ENCODE peak calls at places on chromosomes 6 and 20, in seven cellular contexts. One of them, this sample, is unnamed.

GRCh38 chr6:158713469-158713868 is 63.6 kb downstream of the SYTL3 start:
- DNase-seq in brain microvascular endothelial cell: no peak
- DNase-seq in CD4-positive, alpha-beta memory T cell: no peak
- DNase-seq in mammary epithelial cell: no peak
- DNase-seq in stomach: no peak
- DNase-seq in hepatocyte: no peak
- DNase-seq in esophagus squamous epithelium: no peak
- DNase-seq in this sample: no peak

GRCh38 chr6:12339808-12340487 is 49.8 kb downstream of the EDN1 start:
- DNase-seq in brain microvascular endothelial cell: no peak
- DNase-seq in CD4-positive, alpha-beta memory T cell: no peak
- DNase-seq in mammary epithelial cell: no peak
- DNase-seq in stomach: no peak
- DNase-seq in hepatocyte: no peak
- DNase-seq in esophagus squamous epithelium: no peak
- DNase-seq in this sample: no peak

GRCh38 chr20:46229478-46229877 is 78.8 kb downstream of the CDH22 start:
- DNase-seq in brain microvascular endothelial cell: no peak
- DNase-seq in CD4-positive, alpha-beta memory T cell: no peak
- DNase-seq in mammary epithelial cell: no peak
- DNase-seq in stomach: no peak
- DNase-seq in hepatocyte: no peak
- DNase-seq in esophagus squamous epithelium: no peak
- DNase-seq in this sample: no peak

GRCh38 chr6:118542184-118542952 is 5.7 kb upstream of the PLN start:
- DNase-seq in brain microvascular endothelial cell: peak; percentile 17
- DNase-seq in CD4-positive, alpha-beta memory T cell: no peak
- DNase-seq in mammary epithelial cell: peak; percentile 78
- DNase-seq in stomach: no peak
- DNase-seq in hepatocyte: no peak
- DNase-seq in esophagus squamous epithelium: no peak
- DNase-seq in this sample: no peak

GRCh38 chr6:44262467-44263356 is 2.6 kb downstream of the NFKBIE start:
- DNase-seq in brain microvascular endothelial cell: no peak
- DNase-seq in CD4-positive, alpha-beta memory T cell: peak; percentile 51
- DNase-seq in mammary epithelial cell: no peak
- DNase-seq in stomach: no peak
- DNase-seq in hepatocyte: no peak
- DNase-seq in esophagus squamous epithelium: no peak
- DNase-seq in this sample: no peak

GRCh38 chr6:73798592-73798991 is 102.6 kb downstream of the CD109 start:
- DNase-seq in brain microvascular endothelial cell: peak; percentile 93
- DNase-seq in CD4-positive, alpha-beta memory T cell: no peak
- DNase-seq in mammary epithelial cell: peak; percentile 85
- DNase-seq in stomach: no peak
- DNase-seq in hepatocyte: peak; percentile 59
- DNase-seq in esophagus squamous epithelium: no peak
- DNase-seq in this sample: no peak

GRCh38 chr6:5094327-5094726 is 9.2 kb downstream of the PPP1R3G start:
- DNase-seq in brain microvascular endothelial cell: peak; percentile 86
- DNase-seq in CD4-positive, alpha-beta memory T cell: no peak
- DNase-seq in mammary epithelial cell: peak; percentile 71
- DNase-seq in stomach: no peak
- DNase-seq in hepatocyte: no peak
- DNase-seq in esophagus squamous epithelium: no peak
- DNase-seq in this sample: no peak

GRCh38 chr20:63974402-63975200 is 4.8 kb downstream of the SAMD10 start:
- DNase-seq in brain microvascular endothelial cell: no peak
- DNase-seq in CD4-positive, alpha-beta memory T cell: no peak
- DNase-seq in mammary epithelial cell: no peak
- DNase-seq in stomach: peak; percentile 64
- DNase-seq in hepatocyte: peak; percentile 11
- DNase-seq in esophagus squamous epithelium: no peak
- DNase-seq in this sample: no peak

GRCh38 chr20:62754122-62754990 is 41.9 kb upstream of the MRGBP start:
- DNase-seq in brain microvascular endothelial cell: no peak
- DNase-seq in CD4-positive, alpha-beta memory T cell: no peak
- DNase-seq in mammary epithelial cell: peak; percentile 25
- DNase-seq in stomach: no peak
- DNase-seq in hepatocyte: no peak
- DNase-seq in esophagus squamous epithelium: no peak
- DNase-seq in this sample: peak; percentile 12

GRCh38 chr6:26250806-26251075 is 114.3 kb upstream of the BTN3A2 start:
- DNase-seq in brain microvascular endothelial cell: peak; percentile 46
- DNase-seq in CD4-positive, alpha-beta memory T cell: peak; percentile 69
- DNase-seq in mammary epithelial cell: no peak
- DNase-seq in stomach: no peak
- DNase-seq in hepatocyte: no peak
- DNase-seq in esophagus squamous epithelium: no peak
- DNase-seq in this sample: no peak

GRCh38 chr20:34562643-34563042 is 4.1 kb downstream of the MAP1LC3A start:
- DNase-seq in brain microvascular endothelial cell: no peak
- DNase-seq in CD4-positive, alpha-beta memory T cell: no peak
- DNase-seq in mammary epithelial cell: no peak
- DNase-seq in stomach: no peak
- DNase-seq in hepatocyte: no peak
- DNase-seq in esophagus squamous epithelium: no peak
- DNase-seq in this sample: no peak

GRCh38 chr6:141169419-141169818 is 963.3 kb upstream of the GJE1 start:
- DNase-seq in brain microvascular endothelial cell: peak; percentile 81
- DNase-seq in CD4-positive, alpha-beta memory T cell: no peak
- DNase-seq in mammary epithelial cell: no peak
- DNase-seq in stomach: no peak
- DNase-seq in hepatocyte: no peak
- DNase-seq in esophagus squamous epithelium: no peak
- DNase-seq in this sample: no peak

GRCh38 chr20:32354592-32355416 is 3.3 kb upstream of the ASXL1 start:
- DNase-seq in brain microvascular endothelial cell: peak; percentile 74
- DNase-seq in CD4-positive, alpha-beta memory T cell: no peak
- DNase-seq in mammary epithelial cell: peak; percentile 54
- DNase-seq in stomach: no peak
- DNase-seq in hepatocyte: peak; percentile 58
- DNase-seq in esophagus squamous epithelium: no peak
- DNase-seq in this sample: no peak

GRCh38 chr20:45863543-45864470 is 6.4 kb downstream of the ZSWIM3 start:
- DNase-seq in brain microvascular endothelial cell: no peak
- DNase-seq in CD4-positive, alpha-beta memory T cell: no peak
- DNase-seq in mammary epithelial cell: no peak
- DNase-seq in stomach: no peak
- DNase-seq in hepatocyte: peak; percentile 46
- DNase-seq in esophagus squamous epithelium: no peak
- DNase-seq in this sample: no peak

GRCh38 chr6:15044948-15045347 is 200.9 kb upstream of the JARID2 start:
- DNase-seq in brain microvascular endothelial cell: no peak
- DNase-seq in CD4-positive, alpha-beta memory T cell: no peak
- DNase-seq in mammary epithelial cell: no peak
- DNase-seq in stomach: no peak
- DNase-seq in hepatocyte: no peak
- DNase-seq in esophagus squamous epithelium: no peak
- DNase-seq in this sample: no peak

GRCh38 chr6:15044146-15044882 is 201.6 kb upstream of the JARID2 start:
- DNase-seq in brain microvascular endothelial cell: no peak
- DNase-seq in CD4-positive, alpha-beta memory T cell: no peak
- DNase-seq in mammary epithelial cell: no peak
- DNase-seq in stomach: no peak
- DNase-seq in hepatocyte: no peak
- DNase-seq in esophagus squamous epithelium: no peak
- DNase-seq in this sample: no peak

GRCh38 chr6:15042938-15043337 is 202.9 kb upstream of the JARID2 start:
- DNase-seq in brain microvascular endothelial cell: no peak
- DNase-seq in CD4-positive, alpha-beta memory T cell: no peak
- DNase-seq in mammary epithelial cell: no peak
- DNase-seq in stomach: no peak
- DNase-seq in hepatocyte: no peak
- DNase-seq in esophagus squamous epithelium: no peak
- DNase-seq in this sample: no peak

DNA sequence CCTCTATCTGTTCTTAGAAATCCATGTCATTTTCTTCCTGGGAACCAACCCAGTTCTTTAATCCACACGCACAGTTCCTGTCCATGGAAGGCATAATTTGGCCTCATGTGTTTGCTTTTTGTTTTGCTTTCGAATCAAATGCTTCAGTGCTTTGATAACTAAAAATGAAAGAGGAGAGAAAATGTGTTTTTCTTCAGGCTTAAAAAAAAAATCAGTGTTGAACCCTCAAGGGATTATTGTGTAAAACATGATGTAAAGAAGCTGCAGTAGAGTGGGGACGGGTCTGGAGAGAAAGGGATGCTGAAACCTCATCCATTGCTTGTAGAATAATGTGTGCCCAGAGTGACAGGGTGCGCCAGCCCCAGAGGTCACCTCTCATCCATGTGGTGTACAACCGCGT is 197.5 kb upstream of the JARID2 start:
- DNase-seq in brain microvascular endothelial cell: no peak
- DNase-seq in CD4-positive, alpha-beta memory T cell: no peak
- DNase-seq in mammary epithelial cell: no peak
- DNase-seq in stomach: no peak
- DNase-seq in hepatocyte: no peak
- DNase-seq in esophagus squamous epithelium: no peak
- DNase-seq in this sample: no peak
- H3K27ac ChIP-seq in brain microvascular endothelial cell: no peak overlapping the region
- H3K27ac ChIP-seq in CD4-positive, alpha-beta memory T cell: no peak overlapping the region
- H3K27ac ChIP-seq in mammary epithelial cell: no peak overlapping the region
- H3K27ac ChIP-seq in stomach: no peak overlapping the region
- H3K27ac ChIP-seq in hepatocyte: no peak overlapping the region
- H3K27ac ChIP-seq in esophagus squamous epithelium: no peak overlapping the region
- H3K27ac ChIP-seq in this sample: no peak overlapping the region

DNA sequence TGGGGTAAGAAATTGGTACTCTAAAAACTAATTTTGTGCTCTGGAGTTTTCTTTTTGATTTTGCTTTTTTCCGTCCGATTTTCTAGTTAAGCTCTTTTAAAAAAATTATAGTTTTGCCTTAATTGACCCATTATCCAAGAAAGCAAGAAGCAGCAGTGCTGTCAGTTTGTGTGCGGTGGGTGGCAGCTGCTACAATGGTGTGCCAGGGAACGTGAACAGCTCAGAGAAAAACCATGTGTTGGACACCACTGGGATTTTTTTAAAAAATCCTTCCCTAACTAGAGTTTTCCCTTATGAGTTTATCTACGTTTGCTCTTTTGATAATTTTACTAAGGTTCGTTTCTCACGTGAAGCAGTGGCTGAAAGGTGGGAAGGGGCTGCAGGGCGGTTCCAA is 8.0 kb downstream of the MAP3K5 start:
- DNase-seq in brain microvascular endothelial cell: no peak
- DNase-seq in CD4-positive, alpha-beta memory T cell: no peak
- DNase-seq in mammary epithelial cell: no peak
- DNase-seq in stomach: no peak
- DNase-seq in hepatocyte: no peak
- DNase-seq in esophagus squamous epithelium: no peak
- DNase-seq in this sample: no peak
- H3K27me3 ChIP-seq in brain microvascular endothelial cell: no peaks in the 10 kb centered on the region
- H3K27me3 ChIP-seq in CD4-positive, alpha-beta memory T cell: no peaks in the 10 kb centered on the region
- H3K27me3 ChIP-seq in mammary epithelial cell: no peaks in the 10 kb centered on the region
- H3K27me3 ChIP-seq in stomach: no peaks in the 10 kb centered on the region
- H3K27me3 ChIP-seq in hepatocyte: no peaks in the 10 kb centered on the region
- H3K27me3 ChIP-seq in esophagus squamous epithelium: no peaks in the 10 kb centered on the region
- H3K27me3 ChIP-seq in this sample: no peaks in the 10 kb centered on the region

GRCh38 chr6:24845578-24845977 is 46.9 kb upstream of the ARMH2 start:
- DNase-seq in brain microvascular endothelial cell: no peak
- DNase-seq in CD4-positive, alpha-beta memory T cell: no peak
- DNase-seq in mammary epithelial cell: no peak
- DNase-seq in stomach: no peak
- DNase-seq in hepatocyte: no peak
- DNase-seq in esophagus squamous epithelium: no peak
- DNase-seq in this sample: no peak

GRCh38 chr6:24847402-24847801 is 48.7 kb upstream of the ARMH2 start:
- DNase-seq in brain microvascular endothelial cell: no peak
- DNase-seq in CD4-positive, alpha-beta memory T cell: no peak
- DNase-seq in mammary epithelial cell: peak; percentile 51
- DNase-seq in stomach: no peak
- DNase-seq in hepatocyte: no peak
- DNase-seq in esophagus squamous epithelium: no peak
- DNase-seq in this sample: no peak

GRCh38 chr6:24840187-24840586 is 41.5 kb upstream of the ARMH2 start:
- DNase-seq in brain microvascular endothelial cell: no peak
- DNase-seq in CD4-positive, alpha-beta memory T cell: no peak
- DNase-seq in mammary epithelial cell: no peak
- DNase-seq in stomach: no peak
- DNase-seq in hepatocyte: no peak
- DNase-seq in esophagus squamous epithelium: no peak
- DNase-seq in this sample: no peak

GRCh38 chr6:24844903-24845302 is 46.2 kb upstream of the ARMH2 start:
- DNase-seq in brain microvascular endothelial cell: no peak
- DNase-seq in CD4-positive, alpha-beta memory T cell: no peak
- DNase-seq in mammary epithelial cell: no peak
- DNase-seq in stomach: no peak
- DNase-seq in hepatocyte: no peak
- DNase-seq in esophagus squamous epithelium: no peak
- DNase-seq in this sample: no peak

GRCh38 chr6:24844061-24844460 is 45.3 kb upstream of the ARMH2 start:
- DNase-seq in brain microvascular endothelial cell: no peak
- DNase-seq in CD4-positive, alpha-beta memory T cell: no peak
- DNase-seq in mammary epithelial cell: no peak
- DNase-seq in stomach: no peak
- DNase-seq in hepatocyte: no peak
- DNase-seq in esophagus squamous epithelium: no peak
- DNase-seq in this sample: no peak
- H3K27ac ChIP-seq in brain microvascular endothelial cell: no peak overlapping the region
- H3K27ac ChIP-seq in CD4-positive, alpha-beta memory T cell: no peak overlapping the region
- H3K27ac ChIP-seq in mammary epithelial cell: no peak overlapping the region
- H3K27ac ChIP-seq in stomach: no peak overlapping the region
- H3K27ac ChIP-seq in hepatocyte: no peak overlapping the region
- H3K27ac ChIP-seq in esophagus squamous epithelium: no peak overlapping the region
- H3K27ac ChIP-seq in this sample: no peak overlapping the region

GRCh38 chr6:117275205-117275604 is 9.8 kb downstream of the VGLL2 start:
- DNase-seq in brain microvascular endothelial cell: no peak
- DNase-seq in CD4-positive, alpha-beta memory T cell: no peak
- DNase-seq in mammary epithelial cell: no peak
- DNase-seq in stomach: no peak
- DNase-seq in hepatocyte: no peak
- DNase-seq in esophagus squamous epithelium: no peak
- DNase-seq in this sample: no peak

GRCh38 chr6:117270121-117270959 is 5.0 kb downstream of the VGLL2 start:
- DNase-seq in brain microvascular endothelial cell: no peak
- DNase-seq in CD4-positive, alpha-beta memory T cell: no peak
- DNase-seq in mammary epithelial cell: peak; percentile 27
- DNase-seq in stomach: no peak
- DNase-seq in hepatocyte: peak; percentile 36
- DNase-seq in esophagus squamous epithelium: no peak
- DNase-seq in this sample: no peak

GRCh38 chr6:117270960-117271507 is 5.7 kb downstream of the VGLL2 start:
- DNase-seq in brain microvascular endothelial cell: no peak
- DNase-seq in CD4-positive, alpha-beta memory T cell: no peak
- DNase-seq in mammary epithelial cell: no peak
- DNase-seq in stomach: no peak
- DNase-seq in hepatocyte: no peak
- DNase-seq in esophagus squamous epithelium: no peak
- DNase-seq in this sample: no peak

GRCh38 chr6:117272032-117272866 is 6.9 kb downstream of the VGLL2 start:
- DNase-seq in brain microvascular endothelial cell: no peak
- DNase-seq in CD4-positive, alpha-beta memory T cell: no peak
- DNase-seq in mammary epithelial cell: no peak
- DNase-seq in stomach: no peak
- DNase-seq in hepatocyte: no peak
- DNase-seq in esophagus squamous epithelium: no peak
- DNase-seq in this sample: no peak

DNA sequence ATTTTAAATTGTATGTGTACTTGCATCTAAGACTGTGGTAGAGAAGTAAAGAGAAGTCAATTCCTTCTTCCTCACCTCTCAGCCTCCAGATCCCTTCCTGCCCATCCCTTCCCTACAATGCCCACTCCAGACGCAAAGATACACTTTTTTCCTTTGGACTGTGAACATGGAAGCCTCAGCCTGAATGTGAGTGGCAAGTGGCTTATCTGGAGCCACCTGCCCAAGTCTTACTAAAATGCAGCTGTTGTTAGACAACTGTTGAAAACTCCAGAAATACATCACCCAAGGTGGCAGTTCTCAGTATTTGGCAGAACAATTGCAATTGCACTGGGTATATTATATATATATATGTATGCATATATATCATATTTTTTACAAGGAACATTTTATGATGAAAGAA is 7.5 kb downstream of the VGLL2 start:
- DNase-seq in brain microvascular endothelial cell: no peak
- DNase-seq in CD4-positive, alpha-beta memory T cell: no peak
- DNase-seq in mammary epithelial cell: no peak
- DNase-seq in stomach: no peak
- DNase-seq in hepatocyte: no peak
- DNase-seq in esophagus squamous epithelium: no peak
- DNase-seq in this sample: no peak
- H3K27me3 ChIP-seq in brain microvascular endothelial cell: peaks cover 66% of the 10 kb centered on the region
- H3K27me3 ChIP-seq in CD4-positive, alpha-beta memory T cell: peaks cover 20% of the 10 kb centered on the region
- H3K27me3 ChIP-seq in mammary epithelial cell: peaks cover 74% of the 10 kb centered on the region
- H3K27me3 ChIP-seq in stomach: peaks cover 95% of the 10 kb centered on the region
- H3K27me3 ChIP-seq in hepatocyte: peaks cover 93% of the 10 kb centered on the region
- H3K27me3 ChIP-seq in esophagus squamous epithelium: peaks cover 11% of the 10 kb centered on the region
- H3K27me3 ChIP-seq in this sample: peaks cover 3% of the 10 kb centered on the region